ENCODE peak calls at places on chromosomes 5 and 9, in four cellular contexts. Y is fibroblast of the aortic adventitia, L is AG04449, C is prostate gland. U is an unnamed sample.

GRCh38 chr5:130138406-130139060 is 234.3 kb downstream of the CHSY3 start:
- DNase-seq in L (no peak), C (no peak), Y (peak), U (no peak)

GRCh38 chr9:69192214-69192613 is 18.1 kb downstream of the TJP2 start:
- DNase-seq in L (no peak), C (no peak), Y (no peak), U (no peak)

GRCh38 chr5:84370176-84370575 is 14.5 kb downstream of the EDIL3 start:
- DNase-seq in C (no peak), Y (no peak), L (no peak), U (no peak)

GRCh38 chr9:78029601-78030552 is 1.7 kb downstream of the GNAQ start:
- DNase-seq in Y (peak), L (no peak), C (peak), U (no peak)

GRCh38 chr5:178204205-178205009 is at the start of gene HNRNPAB:
- DNase-seq in Y (peak), L (peak), C (peak), U (peak)

GRCh38 chr9:110207071-110207923 is 662 bp downstream of the C9orf152 start:
- DNase-seq in L (no peak), C (peak), Y (no peak), U (peak)

GRCh38 chr5:148864113-148864841 is 37.9 kb downstream of the ADRB2 start:
- DNase-seq in C (no peak), L (no peak), Y (peak), U (peak)

GRCh38 chr9:72454871-72455471 is 66.4 kb upstream of the TMC1 start:
- DNase-seq in C (peak), Y (peak), L (no peak), U (no peak)

GRCh38 chr5:68331202-68332108 is 115.9 kb downstream of the PIK3R1 start:
- DNase-seq in Y (peak), L (no peak), C (no peak), U (no peak)

GRCh38 chr5:76283670-76284069 is 119.4 kb upstream of the IQGAP2 start:
- DNase-seq in Y (no peak), C (no peak), L (no peak), U (no peak)

GRCh38 chr5:135493406-135494180 is 41.4 kb upstream of the TIFAB start:
- DNase-seq in Y (peak), L (peak), C (peak), U (no peak)

GRCh38 chr9:137253717-137254623 is 1.2 kb upstream of the NELFB start:
- DNase-seq in C (no peak), L (no peak), Y (no peak), U (no peak)

GRCh38 chr5:80837679-80838078 is 122.5 kb upstream of the RASGRF2 start:
- DNase-seq in Y (no peak), C (no peak), L (no peak), U (no peak)

GRCh38 chr9:92525306-92525705 is 10.5 kb downstream of the ECM2 start:
- DNase-seq in L (no peak), C (no peak), Y (no peak), U (no peak)

GRCh38 chr9:17744786-17745185 is 165.9 kb downstream of the SH3GL2 start:
- DNase-seq in Y (peak), L (no peak), C (no peak), U (no peak)

GRCh38 chr5:131794596-131794995 is 2.2 kb downstream of the FNIP1 start:
- DNase-seq in L (no peak), Y (no peak), C (no peak), U (no peak)

GRCh38 chr5:133441166-133441815 is 171.1 kb downstream of the FSTL4 start:
- DNase-seq in C (no peak), L (no peak), Y (no peak), U (no peak)

GRCh38 chr5:124742983-124743533 is 3.4 kb downstream of the ZNF608 start:
- DNase-seq in L (no peak), Y (peak), C (peak), U (no peak)

GRCh38 chr5:125668904-125669303 is 754.3 kb upstream of the GRAMD2B start:
- DNase-seq in C (no peak), L (no peak), Y (no peak), U (no peak)

GRCh38 chr5:168826292-168826725 is 247.1 kb upstream of the PANK3 start:
- DNase-seq in L (no peak), Y (no peak), C (peak), U (peak)

DNA sequence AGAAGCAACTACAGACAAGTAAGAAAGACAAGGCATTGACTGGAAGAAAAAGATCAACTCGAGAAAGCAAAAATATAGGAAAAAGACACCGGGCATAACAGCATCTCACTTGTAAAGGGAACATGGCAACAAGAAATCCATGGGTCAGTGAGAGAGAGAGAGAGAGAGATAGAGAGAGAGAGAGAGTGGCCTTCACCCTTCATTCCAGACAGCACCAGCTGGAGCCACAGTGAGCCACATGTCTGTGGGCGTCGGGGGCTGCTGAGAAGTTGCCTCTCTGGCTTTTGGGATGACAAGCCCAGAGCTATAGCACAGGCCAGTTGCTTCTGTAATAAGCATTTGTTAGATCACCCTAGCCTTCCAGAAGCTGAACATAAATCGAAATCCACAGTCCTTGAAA is 20.3 kb upstream of the ENC1 start:
- DNase-seq in C (no peak), Y (no peak), L (no peak), U (no peak)
- H3K4me3 ChIP-seq in C (no peak), Y (no peak), L (no peak), U (no peak)

GRCh38 chr9:98247826-98248657 is 7.4 kb downstream of the TBC1D2 start:
- DNase-seq in C (no peak), L (no peak), Y (no peak), U (no peak)
- TF ChIP-seq CTCF in C (no peak), L (no peak), Y (no peak), U (no peak)

GRCh38 chr9:95459867-95460626 is 56.7 kb downstream of the PTCH1 start:
- DNase-seq in L (no peak), Y (no peak), C (no peak), U (no peak)

GRCh38 chr9:95463145-95464060 is 53.4 kb downstream of the PTCH1 start:
- DNase-seq in Y (no peak), L (no peak), C (no peak), U (no peak)

GRCh38 chr9:95460627-95461164 is 56.1 kb downstream of the PTCH1 start:
- DNase-seq in Y (no peak), L (no peak), C (no peak), U (no peak)

GRCh38 chr9:95461448-95462381 is 55.1 kb downstream of the PTCH1 start:
- DNase-seq in C (no peak), Y (no peak), L (no peak), U (no peak)

GRCh38 chr9:95462419-95463121 is 54.2 kb downstream of the PTCH1 start:
- DNase-seq in Y (peak), L (peak), C (peak), U (no peak)
- H3K4me3 ChIP-seq in Y (peak), L (peak), C (peak), U (no peak)

GRCh38 chr9:7186175-7186574 is 428.4 kb downstream of the KDM4C start:
- DNase-seq in L (no peak), Y (no peak), C (no peak), U (peak)
- TF ChIP-seq CTCF in L (peak), Y (peak), C (no peak), U (peak)

GRCh38 chr5:14177651-14178050 is 34.5 kb downstream of the TRIO start:
- DNase-seq in C (no peak), Y (no peak), L (no peak), U (no peak)

GRCh38 chr5:14180437-14180836 is 37.3 kb downstream of the TRIO start:
- DNase-seq in Y (no peak), L (no peak), C (no peak), U (no peak)

GRCh38 chr5:14178671-14179211 is 35.6 kb downstream of the TRIO start:
- DNase-seq in C (no peak), Y (peak), L (no peak), U (no peak)

GRCh38 chr5:14178091-14178490 is 34.9 kb downstream of the TRIO start:
- DNase-seq in Y (no peak), L (no peak), C (no peak), U (no peak)

GRCh38 chr5:14179446-14179845 is 36.3 kb downstream of the TRIO start:
- DNase-seq in L (no peak), C (no peak), Y (peak), U (no peak)
- H3K4me3 ChIP-seq in L (no peak), C (no peak), Y (no peak), U (no peak)